ENCODE peak calls at places on chromosomes 12 and 14, in five cellular contexts. V is fibroblast of lung, G is tibial artery, C is dorsolateral prefrontal cortex, R is A549. B is an unnamed sample.

GRCh38 chr12:54159140-54159539 is 29.6 kb downstream of the SMUG1 start:
- DNase-seq in G (no peak), V (no peak), C (no peak), R (no peak), B (no peak)

GRCh38 chr12:104452046-104452445 is 4.7 kb upstream of the CHST11 start:
- DNase-seq in C (no peak), R (no peak), V (no peak), G (no peak), B (no peak)

GRCh38 chr14:69553221-69553620 is 21.4 kb downstream of the CCDC177 start:
- DNase-seq in R (peak; percentile 81), V (peak; percentile 75), G (no peak), C (no peak), B (no peak)

GRCh38 chr12:12436831-12437345 is 80.0 kb downstream of the BORCS5 start:
- DNase-seq in G (no peak), R (no peak), V (peak; percentile 47), C (no peak), B (no peak)

GRCh38 chr12:211142-211465 is 2.9 kb downstream of the SLC6A12 start:
- DNase-seq in V (no peak), C (no peak), G (no peak), R (no peak), B (no peak)

GRCh38 chr12:92547906-92548305 is 154.9 kb upstream of the PLEKHG7 start:
- DNase-seq in R (no peak), C (no peak), G (no peak), V (no peak), B (no peak)

GRCh38 chr12:2277492-2278153 is 224.8 kb downstream of the CACNA1C start:
- DNase-seq in C (no peak), G (peak; percentile 42), V (no peak), R (no peak), B (no peak)

GRCh38 chr14:22025884-22026283 is 352.3 kb upstream of the OR4E1 start:
- DNase-seq in G (no peak), C (no peak), V (no peak), R (no peak), B (no peak)

GRCh38 chr12:118840399-118840798 is 140.9 kb upstream of the SRRM4 start:
- DNase-seq in C (no peak), G (no peak), R (peak; percentile 10), V (no peak), B (no peak)

DNA sequence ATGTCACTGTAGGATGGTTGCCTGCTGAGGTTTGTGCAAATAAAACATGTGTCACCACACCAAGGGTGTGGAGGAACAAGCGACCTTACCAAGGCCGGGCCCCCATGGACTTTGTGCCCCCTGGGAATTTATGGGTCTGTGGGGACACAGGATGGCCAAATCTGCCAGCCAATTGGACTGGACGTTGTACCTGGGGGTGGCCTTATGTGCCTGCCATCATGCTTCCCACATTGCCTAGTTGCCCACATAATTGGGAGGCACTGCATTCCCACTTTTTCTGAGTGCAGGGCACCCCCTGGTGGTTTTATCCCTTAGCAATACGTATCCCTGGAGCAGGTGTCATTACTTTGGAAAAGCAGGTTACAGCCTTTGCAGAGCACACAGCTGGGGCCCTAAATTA is 92.6 kb upstream of the TMPO start:
- DNase-seq in G (no peak), R (peak; percentile 54), V (no peak), C (no peak), B (no peak)
- TF ChIP-seq CTCF in G (no peak), R (peak; percentile 32), V (peak; percentile 30), C (no peak), B (no peak)

DNA sequence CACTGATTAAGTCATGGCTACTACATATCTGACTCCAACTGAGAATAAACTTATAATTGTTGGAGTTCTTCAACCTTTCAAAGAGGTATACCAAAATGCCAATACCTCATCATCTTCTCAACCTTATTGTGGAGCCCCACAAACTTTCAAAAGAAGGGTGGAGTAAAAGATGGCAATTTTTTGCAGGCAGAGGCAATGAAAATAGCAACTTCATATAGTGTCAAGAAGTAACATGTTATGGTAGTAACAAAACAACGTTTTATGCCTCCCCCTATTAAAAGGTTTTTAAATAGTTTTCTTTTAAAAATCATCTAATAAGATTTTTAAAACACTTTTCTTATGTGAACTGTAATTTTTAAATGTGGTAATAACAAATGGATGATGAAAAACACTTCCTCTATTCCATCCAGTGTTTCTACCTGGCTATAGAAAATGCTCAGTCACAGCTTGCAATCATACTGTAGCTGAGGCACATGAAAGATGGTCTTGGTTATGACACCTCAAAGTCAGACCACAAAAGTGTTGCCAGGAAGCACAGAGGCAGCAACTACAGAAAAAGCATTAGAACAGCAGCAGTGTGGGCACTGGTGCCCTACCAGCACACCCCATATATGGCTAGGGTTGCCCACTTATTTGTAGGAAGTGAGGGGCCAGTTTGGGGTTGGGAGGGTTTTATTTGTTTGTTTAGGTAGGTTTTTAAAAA is 7.0 kb downstream of the PPP1R12A start:
- DNase-seq in R (no peak), C (no peak), G (no peak), V (peak; percentile 61), B (no peak)
- H3K27ac ChIP-seq in R (no peak overlapping the region), C (no peak overlapping the region), G (peak overlapping the region; percentile 98), V (no peak overlapping the region), B (no peak overlapping the region)

GRCh38 chr12:125193376-125193775 is 128.1 kb downstream of the AACS start:
- DNase-seq in C (no peak), R (no peak), G (no peak), V (no peak), B (no peak)

GRCh38 chr12:125194999-125195398 is 129.8 kb downstream of the AACS start:
- DNase-seq in G (no peak), V (no peak), C (no peak), R (no peak), B (no peak)

GRCh38 chr12:125192690-125193221 is 127.5 kb downstream of the AACS start:
- DNase-seq in C (no peak), G (no peak), R (no peak), V (no peak), B (no peak)

GRCh38 chr12:125191361-125192087 is 126.3 kb downstream of the AACS start:
- DNase-seq in G (no peak), C (no peak), V (no peak), R (no peak), B (no peak)

DNA sequence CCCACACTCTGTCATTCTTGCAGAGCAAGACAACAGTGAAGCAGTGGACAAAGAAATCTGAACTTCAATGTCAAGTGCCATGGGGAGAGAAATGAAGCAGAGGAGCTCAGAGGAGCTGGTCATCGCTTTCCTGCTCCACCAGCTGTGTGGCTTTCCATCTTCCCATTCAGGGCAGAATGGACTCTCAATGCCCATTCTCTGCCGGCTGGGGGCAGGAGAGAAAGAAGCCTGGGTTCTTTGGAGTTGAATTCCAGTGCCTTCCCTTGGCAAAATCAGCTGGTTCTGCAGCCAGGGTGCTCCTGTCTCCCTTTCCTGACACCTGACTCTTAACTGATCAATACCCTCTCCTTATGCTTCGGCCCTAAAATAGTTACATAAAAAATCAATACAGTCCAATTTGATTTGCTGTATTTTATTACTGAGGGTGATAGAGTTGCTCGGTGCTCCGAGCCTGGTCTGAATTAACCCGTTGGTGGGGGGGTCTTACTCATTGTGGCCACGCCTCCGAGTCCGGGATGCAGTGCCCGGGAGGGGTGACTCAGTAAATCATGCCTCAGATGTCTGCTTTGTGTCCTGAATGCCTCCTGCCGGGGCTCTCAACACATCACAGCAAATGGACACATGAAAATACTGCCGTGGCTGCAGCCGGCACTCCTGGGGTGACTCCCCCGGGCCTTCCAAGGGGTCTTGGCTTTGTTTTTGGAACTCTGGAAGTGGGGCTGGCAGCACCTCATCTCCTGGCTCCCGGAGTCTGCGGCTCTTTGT is 128.7 kb downstream of the AACS start:
- DNase-seq in V (peak; percentile 63), R (peak; percentile 44), G (no peak), C (peak; percentile 51), B (no peak)
- H3K4me3 ChIP-seq in V (no peak overlapping the region), R (no peak overlapping the region), G (no peak overlapping the region), C (peak overlapping the region; percentile 50), B (no peak overlapping the region)

DNA sequence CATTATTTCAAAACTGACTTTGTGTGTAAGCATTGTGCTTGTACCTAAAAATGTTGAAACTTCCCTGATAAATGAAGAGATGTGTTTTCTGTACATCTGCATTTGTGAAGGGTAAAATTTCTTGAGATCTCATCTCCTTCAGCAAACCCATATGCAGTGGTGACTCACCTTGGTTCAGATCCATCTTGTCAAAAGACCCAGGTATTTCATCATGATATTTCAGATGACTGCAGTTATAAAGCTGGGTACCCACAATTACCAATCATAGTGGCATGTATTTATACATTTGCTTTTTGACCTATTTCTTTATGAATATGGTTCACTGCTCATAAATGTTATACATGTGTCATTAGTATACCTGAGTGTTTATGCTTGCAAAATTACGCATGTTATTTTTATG is 1213.6 kb downstream of the GALC start:
- DNase-seq in G (no peak), R (no peak), V (peak; percentile 47), C (no peak), B (no peak)
- TF ChIP-seq CTCF in G (no peak), R (no peak), V (no peak), C (no peak), B (no peak)

GRCh38 chr12:6207254-6207942 is 7.2 kb downstream of the CD9 start:
- DNase-seq in C (no peak), V (no peak), R (no peak), G (no peak), B (no peak)
- H3K27ac ChIP-seq in C (peak overlapping the region; percentile 64), V (peak overlapping the region; percentile 15), R (no peak overlapping the region), G (peak overlapping the region; percentile 98), B (peak overlapping the region; percentile 81)

GRCh38 chr12:10067942-10068341 is 30.8 kb downstream of the CLEC1A start:
- DNase-seq in V (no peak), G (no peak), R (no peak), C (no peak), B (no peak)
- H3K4me3 ChIP-seq in V (no peak overlapping the region), G (no peak overlapping the region), R (no peak overlapping the region), C (no peak overlapping the region), B (no peak overlapping the region)

GRCh38 chr14:59705866-59706265 is 129.3 kb upstream of the CCDC175 start:
- DNase-seq in V (no peak), G (no peak), R (no peak), C (no peak), B (no peak)

GRCh38 chr14:59711083-59711482 is 134.5 kb upstream of the CCDC175 start:
- DNase-seq in V (no peak), R (no peak), C (no peak), G (no peak), B (no peak)

GRCh38 chr14:59705245-59705644 is 128.6 kb upstream of the CCDC175 start:
- DNase-seq in C (no peak), V (no peak), R (no peak), G (no peak), B (no peak)

GRCh38 chr14:59704054-59704453 is 127.4 kb upstream of the CCDC175 start:
- DNase-seq in G (peak; percentile 78), V (no peak), R (no peak), C (no peak), B (no peak)

DNA sequence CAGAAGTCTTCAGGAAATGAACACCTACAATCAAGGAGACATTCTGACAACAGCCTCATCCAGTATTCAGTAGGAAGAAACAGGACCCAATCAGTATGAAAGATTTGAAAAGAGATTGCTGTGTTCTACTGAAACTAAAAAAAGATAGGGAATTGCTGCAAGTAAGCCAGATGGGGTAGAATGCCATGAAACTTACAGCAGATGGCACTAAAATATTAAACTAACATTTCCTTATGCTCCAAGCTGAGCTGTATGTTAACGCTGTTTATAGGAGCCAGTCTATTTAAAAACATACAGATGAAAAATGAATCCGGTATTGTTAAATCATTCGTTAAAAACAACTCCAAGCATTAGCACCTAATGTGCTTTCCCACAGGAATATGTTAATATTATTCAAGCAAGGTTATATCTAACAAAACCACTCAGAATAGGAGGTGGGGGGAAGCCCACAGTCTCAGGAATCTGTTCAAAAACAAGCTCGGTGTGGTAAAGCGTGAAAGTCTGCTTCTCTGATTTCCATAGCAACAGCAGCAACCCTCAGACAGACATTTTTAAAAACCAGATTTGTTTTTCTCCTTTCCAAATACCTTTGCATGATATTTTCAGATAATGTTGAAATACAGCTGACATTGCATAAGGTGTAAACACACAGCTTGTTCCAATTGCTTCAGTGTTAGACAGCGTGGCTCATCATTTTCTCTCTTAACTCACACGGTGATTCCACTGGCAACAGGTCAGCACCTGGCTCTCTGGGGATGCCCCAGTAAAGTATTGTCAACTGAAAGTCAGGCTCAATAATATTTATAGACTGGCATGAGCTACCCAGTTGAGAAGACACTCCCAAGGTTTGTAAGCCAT is 131.4 kb upstream of the CCDC175 start:
- DNase-seq in C (no peak), V (peak; percentile 4), G (no peak), R (no peak), B (peak; percentile 21)
- TF ChIP-seq CTCF in C (no peak), V (no peak), G (peak; percentile 29), R (no peak), B (no peak)

B was measured in gastrocnemius medialis.